ENCODE peak calls at places on chromosomes 4 and X, in five cellular contexts. One of them, this sample, is unnamed.

GRCh38 chrX:12657433-12657832 is 133.8 kb upstream of the PRPS2 start:
- DNase-seq in mesenchymal stem cell: no peak
- DNase-seq in tibial nerve: no peak
- DNase-seq in GM06990: no peak
- DNase-seq in fibroblast of mammary gland: no peak
- DNase-seq in this sample: no peak

GRCh38 chr4:80145739-80146138 is 51.6 kb upstream of the PRDM8 start:
- DNase-seq in tibial nerve: no peak
- DNase-seq in fibroblast of mammary gland: no peak
- DNase-seq in mesenchymal stem cell: no peak
- DNase-seq in GM06990: no peak
- DNase-seq in this sample: no peak

GRCh38 chr4:47270226-47270888 is 193.1 kb downstream of the COMMD8 start:
- DNase-seq in tibial nerve: no peak
- DNase-seq in GM06990: no peak
- DNase-seq in fibroblast of mammary gland: no peak
- DNase-seq in mesenchymal stem cell: peak
- DNase-seq in this sample: no peak

GRCh38 chr4:185212566-185212965 is 3.2 kb downstream of the SNX25 start:
- DNase-seq in tibial nerve: no peak
- DNase-seq in GM06990: no peak
- DNase-seq in fibroblast of mammary gland: no peak
- DNase-seq in mesenchymal stem cell: no peak
- DNase-seq in this sample: no peak

GRCh38 chrX:106726485-106727437 is at the start of gene RNF128:
- DNase-seq in mesenchymal stem cell: peak
- DNase-seq in tibial nerve: no peak
- DNase-seq in fibroblast of mammary gland: peak
- DNase-seq in GM06990: no peak
- DNase-seq in this sample: no peak

GRCh38 chrX:31508338-31508737 is 436.5 kb upstream of the FTHL17 start:
- DNase-seq in fibroblast of mammary gland: no peak
- DNase-seq in mesenchymal stem cell: peak
- DNase-seq in tibial nerve: no peak
- DNase-seq in GM06990: no peak
- DNase-seq in this sample: no peak

GRCh38 chr4:170079981-170080380 is 9.8 kb downstream of the AADAT start:
- DNase-seq in tibial nerve: no peak
- DNase-seq in mesenchymal stem cell: no peak
- DNase-seq in GM06990: no peak
- DNase-seq in fibroblast of mammary gland: no peak
- DNase-seq in this sample: no peak

GRCh38 chr4:68732653-68733466 is 62.4 kb upstream of the UGT2B15 start:
- DNase-seq in GM06990: no peak
- DNase-seq in mesenchymal stem cell: no peak
- DNase-seq in fibroblast of mammary gland: no peak
- DNase-seq in tibial nerve: no peak
- DNase-seq in this sample: no peak

GRCh38 chr4:25057299-25057698 is 26.6 kb upstream of the LGI2 start:
- DNase-seq in mesenchymal stem cell: no peak
- DNase-seq in tibial nerve: no peak
- DNase-seq in GM06990: no peak
- DNase-seq in fibroblast of mammary gland: no peak
- DNase-seq in this sample: no peak

GRCh38 chrX:148811236-148811635 is 310.8 kb downstream of the AFF2 start:
- DNase-seq in fibroblast of mammary gland: peak
- DNase-seq in mesenchymal stem cell: no peak
- DNase-seq in GM06990: no peak
- DNase-seq in tibial nerve: no peak
- DNase-seq in this sample: no peak

GRCh38 chr4:3523146-3523627 is 9.0 kb downstream of the LRPAP1 start:
- DNase-seq in mesenchymal stem cell: no peak
- DNase-seq in fibroblast of mammary gland: no peak
- DNase-seq in GM06990: no peak
- DNase-seq in tibial nerve: no peak
- DNase-seq in this sample: no peak

GRCh38 chr4:149371021-149371420 is 444.6 kb downstream of the IQCM start:
- DNase-seq in tibial nerve: no peak
- DNase-seq in GM06990: no peak
- DNase-seq in fibroblast of mammary gland: peak
- DNase-seq in mesenchymal stem cell: peak
- DNase-seq in this sample: peak

GRCh38 chr4:57309658-57310057 is 199.5 kb upstream of the IGFBP7 start:
- DNase-seq in GM06990: no peak
- DNase-seq in mesenchymal stem cell: no peak
- DNase-seq in tibial nerve: no peak
- DNase-seq in fibroblast of mammary gland: no peak
- DNase-seq in this sample: no peak

GRCh38 chrX:154714925-154715324 is 36.0 kb downstream of the GAB3 start:
- DNase-seq in GM06990: no peak
- DNase-seq in mesenchymal stem cell: peak
- DNase-seq in tibial nerve: peak
- DNase-seq in fibroblast of mammary gland: peak
- DNase-seq in this sample: peak

GRCh38 chr4:182201871-182202270 is 41.3 kb upstream of the TENM3 start:
- DNase-seq in fibroblast of mammary gland: no peak
- DNase-seq in mesenchymal stem cell: no peak
- DNase-seq in GM06990: no peak
- DNase-seq in tibial nerve: no peak
- DNase-seq in this sample: no peak

GRCh38 chrX:153819398-153820083 is 10.8 kb downstream of the PDZD4 start:
- DNase-seq in tibial nerve: no peak
- DNase-seq in mesenchymal stem cell: no peak
- DNase-seq in GM06990: no peak
- DNase-seq in fibroblast of mammary gland: no peak
- DNase-seq in this sample: no peak

GRCh38 chr4:85420831-85421230 is 54.1 kb upstream of the ARHGAP24 start:
- DNase-seq in tibial nerve: no peak
- DNase-seq in GM06990: no peak
- DNase-seq in mesenchymal stem cell: no peak
- DNase-seq in fibroblast of mammary gland: no peak
- DNase-seq in this sample: no peak

GRCh38 chrX:65463550-65463949 is 71.0 kb downstream of the LAS1L start:
- DNase-seq in mesenchymal stem cell: peak
- DNase-seq in GM06990: no peak
- DNase-seq in fibroblast of mammary gland: no peak
- DNase-seq in tibial nerve: no peak
- DNase-seq in this sample: no peak

GRCh38 chrX:40145001-40145631 is 47.4 kb upstream of the BCOR start:
- DNase-seq in GM06990: no peak
- DNase-seq in fibroblast of mammary gland: no peak
- DNase-seq in tibial nerve: no peak
- DNase-seq in mesenchymal stem cell: peak
- DNase-seq in this sample: no peak

GRCh38 chr4:147546341-147546740 is 65.4 kb downstream of the EDNRA start:
- DNase-seq in tibial nerve: no peak
- DNase-seq in GM06990: no peak
- DNase-seq in fibroblast of mammary gland: peak
- DNase-seq in mesenchymal stem cell: peak
- DNase-seq in this sample: no peak

GRCh38 chr4:11548529-11549176 is 120.0 kb upstream of the HS3ST1 start:
- DNase-seq in tibial nerve: no peak
- DNase-seq in GM06990: no peak
- DNase-seq in fibroblast of mammary gland: no peak
- DNase-seq in mesenchymal stem cell: peak
- DNase-seq in this sample: no peak

GRCh38 chrX:19683817-19684216 is 168.5 kb upstream of the MAP3K15 start:
- DNase-seq in tibial nerve: no peak
- DNase-seq in fibroblast of mammary gland: no peak
- DNase-seq in mesenchymal stem cell: no peak
- DNase-seq in GM06990: no peak
- DNase-seq in this sample: no peak

GRCh38 chrX:630007-630921 is at the start of gene SHOX:
- DNase-seq in fibroblast of mammary gland: no peak
- DNase-seq in mesenchymal stem cell: no peak
- DNase-seq in tibial nerve: no peak
- DNase-seq in GM06990: no peak
- DNase-seq in this sample: no peak

GRCh38 chrX:39477438-39478120 is 620.2 kb downstream of the BCOR start:
- DNase-seq in mesenchymal stem cell: peak
- DNase-seq in GM06990: no peak
- DNase-seq in fibroblast of mammary gland: no peak
- DNase-seq in tibial nerve: no peak
- DNase-seq in this sample: peak

GRCh38 chr4:16508968-16509367 is 282.7 kb upstream of the TAPT1 start:
- DNase-seq in GM06990: no peak
- DNase-seq in tibial nerve: no peak
- DNase-seq in fibroblast of mammary gland: no peak
- DNase-seq in mesenchymal stem cell: no peak
- DNase-seq in this sample: peak

GRCh38 chr4:52659722-52660261 is 691 bp upstream of the USP46 start:
- DNase-seq in fibroblast of mammary gland: no peak
- DNase-seq in tibial nerve: peak
- DNase-seq in mesenchymal stem cell: peak
- DNase-seq in GM06990: peak
- DNase-seq in this sample: peak

DNA sequence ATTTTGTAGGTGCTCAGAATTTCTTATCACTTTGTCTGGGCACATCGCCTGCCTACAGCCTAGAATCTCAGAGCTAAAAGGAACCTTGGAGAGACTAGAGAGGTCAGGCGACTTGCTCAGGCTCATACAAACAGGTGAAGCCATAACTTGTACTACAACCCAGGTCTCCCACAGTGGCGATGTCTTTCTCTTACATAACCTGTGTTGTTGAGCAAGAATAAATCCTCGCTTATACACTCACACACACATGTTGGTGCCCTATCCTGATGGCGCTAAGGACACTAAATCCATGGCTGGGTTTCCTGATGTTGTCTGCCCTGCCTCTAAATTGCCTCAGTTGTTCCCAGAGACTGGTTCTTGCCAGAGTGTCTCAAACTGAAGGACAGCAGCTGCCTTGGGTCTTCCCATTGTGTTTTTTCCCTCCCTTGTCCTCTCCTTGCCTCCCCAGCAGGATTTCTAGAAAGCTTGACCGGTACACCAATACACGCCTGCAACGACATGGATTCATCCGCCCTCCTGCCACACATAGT is 1.6 kb downstream of the TSC22D3 start:
- DNase-seq in GM06990: no peak
- DNase-seq in tibial nerve: no peak
- DNase-seq in mesenchymal stem cell: no peak
- DNase-seq in fibroblast of mammary gland: no peak
- DNase-seq in this sample: no peak
- H3K4me3 ChIP-seq in GM06990: no peak
- H3K4me3 ChIP-seq in tibial nerve: peak
- H3K4me3 ChIP-seq in mesenchymal stem cell: no peak
- H3K4me3 ChIP-seq in fibroblast of mammary gland: no peak
- H3K4me3 ChIP-seq in this sample: no peak

GRCh38 chr4:87042986-87043820 is 108.4 kb downstream of the AFF1 start:
- DNase-seq in fibroblast of mammary gland: no peak
- DNase-seq in GM06990: no peak
- DNase-seq in tibial nerve: no peak
- DNase-seq in mesenchymal stem cell: no peak
- DNase-seq in this sample: no peak

GRCh38 chr4:87046111-87046510 is 111.3 kb downstream of the AFF1 start:
- DNase-seq in fibroblast of mammary gland: peak
- DNase-seq in tibial nerve: no peak
- DNase-seq in GM06990: no peak
- DNase-seq in mesenchymal stem cell: no peak
- DNase-seq in this sample: peak

GRCh38 chr4:87047281-87047798 is 112.5 kb downstream of the AFF1 start:
- DNase-seq in fibroblast of mammary gland: no peak
- DNase-seq in tibial nerve: no peak
- DNase-seq in mesenchymal stem cell: no peak
- DNase-seq in GM06990: no peak
- DNase-seq in this sample: no peak

GRCh38 chr4:87044511-87045369 is 109.9 kb downstream of the AFF1 start:
- DNase-seq in GM06990: no peak
- DNase-seq in fibroblast of mammary gland: no peak
- DNase-seq in tibial nerve: no peak
- DNase-seq in mesenchymal stem cell: no peak
- DNase-seq in this sample: peak

DNA sequence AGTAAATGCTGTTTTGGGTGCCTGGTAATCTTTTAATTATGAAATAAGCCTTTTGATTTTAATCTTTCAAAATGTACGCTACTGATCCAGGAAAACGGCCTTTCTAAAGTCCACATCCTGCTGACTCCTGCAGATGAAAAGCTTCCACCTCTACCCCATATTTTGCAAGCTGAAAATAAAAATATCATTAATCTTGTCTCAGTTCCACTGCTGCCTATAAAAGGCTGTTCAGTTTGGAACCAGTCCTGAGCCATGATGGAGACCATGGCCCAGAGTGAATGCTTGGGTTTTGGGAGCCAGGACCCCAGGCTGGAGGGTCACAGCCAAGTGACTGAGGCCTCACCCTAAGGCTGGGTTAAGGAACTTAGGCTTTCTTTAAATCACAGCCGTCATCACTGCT is 110.8 kb downstream of the AFF1 start:
- DNase-seq in mesenchymal stem cell: no peak
- DNase-seq in tibial nerve: no peak
- DNase-seq in GM06990: no peak
- DNase-seq in fibroblast of mammary gland: peak
- DNase-seq in this sample: no peak
- H3K4me3 ChIP-seq in mesenchymal stem cell: peak
- H3K4me3 ChIP-seq in tibial nerve: no peak
- H3K4me3 ChIP-seq in GM06990: no peak
- H3K4me3 ChIP-seq in fibroblast of mammary gland: no peak
- H3K4me3 ChIP-seq in this sample: no peak

GRCh38 chrX:45771560-45772340 is 571.1 kb upstream of the DIPK2B start:
- DNase-seq in fibroblast of mammary gland: peak
- DNase-seq in tibial nerve: no peak
- DNase-seq in GM06990: no peak
- DNase-seq in mesenchymal stem cell: peak
- DNase-seq in this sample: peak
- H3K4me3 ChIP-seq in fibroblast of mammary gland: peak
- H3K4me3 ChIP-seq in tibial nerve: peak
- H3K4me3 ChIP-seq in GM06990: peak
- H3K4me3 ChIP-seq in mesenchymal stem cell: peak
- H3K4me3 ChIP-seq in this sample: peak

DNA sequence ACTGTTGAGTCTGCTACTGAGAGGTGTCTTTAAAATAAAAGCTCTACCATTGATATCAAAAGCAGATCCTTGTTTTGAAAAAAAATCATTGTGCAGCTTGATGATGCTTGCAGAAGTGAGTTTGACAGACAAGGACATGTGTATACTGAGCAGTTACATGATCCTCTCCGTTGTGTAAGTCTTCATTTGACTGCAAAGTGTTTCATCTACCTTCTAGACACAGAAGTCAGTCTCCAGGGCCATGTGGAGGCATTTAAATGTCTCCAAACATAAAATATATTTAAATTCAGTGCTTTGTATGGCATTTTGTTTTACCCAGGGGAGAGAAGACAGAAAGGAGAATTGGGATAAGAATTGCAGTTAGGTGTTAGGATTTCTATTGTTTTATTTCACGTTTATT is 107.8 kb upstream of the MYOZ2 start:
- DNase-seq in tibial nerve: no peak
- DNase-seq in fibroblast of mammary gland: no peak
- DNase-seq in GM06990: no peak
- DNase-seq in mesenchymal stem cell: no peak
- DNase-seq in this sample: no peak
- H3K4me3 ChIP-seq in tibial nerve: peak
- H3K4me3 ChIP-seq in fibroblast of mammary gland: peak
- H3K4me3 ChIP-seq in GM06990: no peak
- H3K4me3 ChIP-seq in mesenchymal stem cell: peak
- H3K4me3 ChIP-seq in this sample: no peak